ENCODE peak calls at places on chromosomes 12 and 14, in four cellular contexts. X is hepatocyte, R is ACHN, C is T follicular helper cell. J is an unnamed sample.

GRCh38 chr14:104735830-104736642 is 12.0 kb downstream of the ADSS1 start:
- DNase-seq in C (no peak), R (no peak), X (peak; percentile 65), J (no peak)

GRCh38 chr12:58386136-58386535 is 444.8 kb downstream of the ATP23 start:
- DNase-seq in C (no peak), R (no peak), X (no peak), J (no peak)

GRCh38 chr12:44459569-44459968 is 416.5 kb downstream of the NELL2 start:
- DNase-seq in X (no peak), R (no peak), C (no peak), J (no peak)

GRCh38 chr12:3671330-3672112 is 81.4 kb downstream of the CRACR2A start:
- DNase-seq in C (no peak), X (no peak), R (no peak), J (no peak)

GRCh38 chr14:81464253-81465001 is 64.3 kb upstream of the STON2 start:
- DNase-seq in X (peak; percentile 80), R (peak; percentile 65), C (peak; percentile 38), J (peak; percentile 50)

GRCh38 chr14:49240383-49240782 is 345.8 kb downstream of the RPS29 start:
- DNase-seq in R (no peak), X (no peak), C (no peak), J (no peak)

GRCh38 chr14:24978862-24979724 is 70.9 kb downstream of the STXBP6 start:
- DNase-seq in R (peak; percentile 2), C (no peak), X (peak; percentile 58), J (no peak)

GRCh38 chr12:93174048-93174447 is 203.7 kb upstream of the NUDT4 start:
- DNase-seq in X (no peak), C (no peak), R (no peak), J (no peak)

GRCh38 chr14:35470775-35471174 is 63.2 kb upstream of the INSM2 start:
- DNase-seq in X (peak; percentile 16), C (no peak), R (peak; percentile 14), J (no peak)

GRCh38 chr14:75294649-75295033 is 16.0 kb downstream of the FOS start:
- DNase-seq in R (no peak), C (no peak), X (peak; percentile 45), J (no peak)

GRCh38 chr12:53218551-53219114 is 11.6 kb upstream of the ITGB7 start:
- DNase-seq in R (no peak), X (no peak), C (no peak), J (no peak)

GRCh38 chr12:69556383-69556782 is 28.9 kb upstream of the CCT2 start:
- DNase-seq in R (no peak), C (no peak), X (no peak), J (no peak)

GRCh38 chr14:36194645-36195044 is 18.1 kb upstream of the PTCSC3 start:
- DNase-seq in R (no peak), X (no peak), C (no peak), J (no peak)

GRCh38 chr12:3187846-3188755 is 110.9 kb downstream of the TSPAN9 start:
- DNase-seq in R (no peak), C (no peak), X (no peak), J (no peak)

GRCh38 chr14:85595981-85596380 is 66.0 kb downstream of the FLRT2 start:
- DNase-seq in C (no peak), X (no peak), R (no peak), J (no peak)

GRCh38 chr12:19411234-19412221 is 27.8 kb upstream of the AEBP2 start:
- DNase-seq in X (no peak), C (no peak), R (no peak), J (no peak)

GRCh38 chr14:90829677-90830076 is 13.4 kb upstream of the TTC7B start:
- DNase-seq in X (no peak), R (no peak), C (no peak), J (no peak)

GRCh38 chr12:9741726-9742125 is 8.8 kb upstream of the CLECL1 start:
- DNase-seq in X (no peak), C (peak; percentile 74), R (no peak), J (peak; percentile 80)

GRCh38 chr12:31322651-31323248 is 3.2 kb downstream of the SINHCAF start:
- DNase-seq in R (peak; percentile 90), C (no peak), X (peak; percentile 36), J (no peak)

GRCh38 chr12:109387425-109388166 is 39.9 kb downstream of the MYO1H start:
- DNase-seq in X (peak; percentile 44), R (peak; percentile 70), C (no peak), J (no peak)

GRCh38 chr14:77113644-77114043 is 15.6 kb downstream of the CIPC start:
- DNase-seq in C (no peak), X (no peak), R (no peak), J (no peak)

GRCh38 chr12:41190360-41190759 is 2.2 kb downstream of the PDZRN4 start:
- DNase-seq in X (peak; percentile 38), R (peak; percentile 39), C (no peak), J (no peak)

GRCh38 chr12:132848521-132848920 is 19.9 kb upstream of the GOLGA3 start:
- DNase-seq in X (no peak), R (no peak), C (no peak), J (no peak)

J was measured in activated T-helper 2 cell treated with anti-CD3 and anti-CD28 coated beads, Interferon-gamma antibody, Interleukin-2, Interleukin-4, amounts not matched to agents 10 μg/mL and 5 μg/mL and 100 μg/mL, durations not matched to agents 14 hours and 24 hours and 36 hours.